ENCODE peak calls at places on chromosomes 5 and 9, in ten cellular contexts. O, X, Z, G, C, R, D, S, H and V are unnamed samples.

GRCh38 chr5:16934669-16935068 is 1.4 kb downstream of the MYO10 start:
- DNase-seq in O (no peak), X (peak; percentile 45), Z (no peak), G (no peak), C (no peak), R (no peak), D (no peak), S (no peak), H (no peak), V (no peak)

GRCh38 chr5:33300209-33300742 is 140.5 kb upstream of the TARS1 start:
- DNase-seq in O (no peak), X (no peak), Z (no peak), G (no peak), C (no peak), R (no peak), D (no peak), S (no peak), H (no peak), V (no peak)

GRCh38 chr5:68898961-68899471 is 194.8 kb upstream of the SLC30A5 start:
- DNase-seq in O (no peak), X (peak; percentile 25), Z (no peak), G (no peak), C (no peak), R (no peak), D (no peak), S (no peak), H (no peak), V (no peak)

GRCh38 chr9:136137321-136138054 is 18.8 kb upstream of the TMEM250 start:
- DNase-seq in O (no peak), X (no peak), Z (peak; percentile 48), G (no peak), C (peak; percentile 63), R (no peak), D (peak; percentile 38), S (no peak), H (no peak), V (no peak)

GRCh38 chr5:173726848-173727557 is 110.6 kb upstream of the BOD1 start:
- DNase-seq in O (no peak), X (no peak), Z (no peak), G (no peak), C (no peak), R (no peak), D (no peak), S (no peak), H (no peak), V (no peak)

GRCh38 chr9:126591083-126591482 is 22.6 kb upstream of the LMX1B start:
- DNase-seq in O (peak; percentile 58), X (peak; percentile 4), Z (no peak), G (no peak), C (no peak), R (no peak), D (no peak), S (no peak), H (no peak), V (no peak)

GRCh38 chr5:151405334-151405872 is 42.0 kb upstream of the SLC36A1 start:
- DNase-seq in O (no peak), X (no peak), Z (no peak), G (no peak), C (no peak), R (no peak), D (no peak), S (no peak), H (no peak), V (no peak)

GRCh38 chr9:38421498-38422211 is 2.6 kb downstream of the IGFBPL1 start:
- DNase-seq in O (no peak), X (no peak), Z (peak; percentile 38), G (no peak), C (no peak), R (no peak), D (no peak), S (no peak), H (no peak), V (no peak)

GRCh38 chr9:95316794-95317118 is 753 bp downstream of the FANCC start:
- DNase-seq in O (peak; percentile 93), X (peak; percentile 50), Z (peak; percentile 59), G (peak; percentile 67), C (peak; percentile 66), R (peak; percentile 47), D (peak; percentile 74), S (no peak), H (no peak), V (peak; percentile 80)

GRCh38 chr9:134631881-134632280 is 9.7 kb upstream of the COL5A1 start:
- DNase-seq in O (no peak), X (no peak), Z (no peak), G (no peak), C (no peak), R (no peak), D (no peak), S (no peak), H (peak; percentile 4), V (no peak)

GRCh38 chr5:126597156-126597555 is 2.1 kb upstream of the ALDH7A1 start:
- DNase-seq in O (peak; percentile 12), X (peak; percentile 91), Z (no peak), G (no peak), C (no peak), R (no peak), D (no peak), S (no peak), H (no peak), V (no peak)

GRCh38 chr5:126605525-126605924 is 4.8 kb downstream of the PHAX start:
- DNase-seq in O (no peak), X (no peak), Z (no peak), G (no peak), C (no peak), R (no peak), D (no peak), S (no peak), H (no peak), V (no peak)

GRCh38 chr5:126599499-126599898 is 1.2 kb upstream of the PHAX start:
- DNase-seq in O (no peak), X (no peak), Z (no peak), G (no peak), C (no peak), R (no peak), D (no peak), S (no peak), H (no peak), V (no peak)

GRCh38 chr5:126603402-126603991 is 2.8 kb downstream of the PHAX start:
- DNase-seq in O (no peak), X (no peak), Z (no peak), G (no peak), C (no peak), R (no peak), D (no peak), S (no peak), H (no peak), V (no peak)

GRCh38 chr5:126600631-126601511 is at the start of gene PHAX:
- DNase-seq in O (peak; percentile 77), X (peak; percentile 76), Z (peak; percentile 79), G (peak; percentile 85), C (peak; percentile 79), R (peak; percentile 79), D (peak; percentile 84), S (no peak), H (peak; percentile 82), V (peak; percentile 86)
- TF ChIP-seq POLR2A in O (peak; percentile 80), X (peak; percentile 40), Z (peak; percentile 49), G (no peak), C (no peak), R (peak; percentile 32), D (no peak), S (no peak), H (peak; percentile 15), V (peak; percentile 46)

DNA sequence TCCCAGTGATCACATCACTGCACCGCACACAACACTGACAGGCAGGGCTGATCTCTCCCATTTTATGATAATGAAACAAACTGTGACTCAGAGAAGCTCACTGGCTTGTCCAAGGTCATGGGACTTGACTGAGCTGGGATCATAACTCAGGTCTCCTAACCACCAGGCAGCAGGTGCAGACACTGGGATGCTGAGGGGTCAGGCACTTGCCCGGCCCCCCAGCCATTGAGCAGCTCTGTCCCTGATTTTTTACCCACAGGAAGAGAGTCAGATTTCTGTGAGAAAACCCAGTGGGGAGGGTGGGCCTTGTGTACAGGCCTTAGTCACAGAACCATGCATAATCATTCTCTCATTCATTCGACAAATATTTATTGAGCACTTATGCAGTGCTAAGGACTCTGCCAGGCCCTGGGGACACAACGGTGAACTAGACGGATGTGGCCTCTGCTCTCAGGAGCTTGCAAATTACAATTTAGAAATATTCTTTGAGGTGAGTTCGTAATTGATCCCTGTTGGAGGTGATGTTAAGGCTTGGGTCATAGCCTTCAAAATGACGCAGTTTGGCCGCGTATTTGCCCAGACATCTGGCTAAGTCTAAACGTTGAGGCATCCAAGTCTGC is 54.5 kb upstream of the TGFBR1 start:
- DNase-seq in O (peak; percentile 21), X (peak; percentile 75), Z (no peak), G (no peak), C (no peak), R (no peak), D (peak; percentile 53), S (no peak), H (no peak), V (no peak)
- H3K27ac ChIP-seq in O (no peak overlapping the region), X (peak overlapping the region; percentile 7), Z (no peak overlapping the region), G (no peak overlapping the region), C (peak overlapping the region; percentile 49), R (no peak overlapping the region), D (peak overlapping the region; percentile 69), S (no peak overlapping the region), H (no peak overlapping the region), V (no peak overlapping the region)

DNA sequence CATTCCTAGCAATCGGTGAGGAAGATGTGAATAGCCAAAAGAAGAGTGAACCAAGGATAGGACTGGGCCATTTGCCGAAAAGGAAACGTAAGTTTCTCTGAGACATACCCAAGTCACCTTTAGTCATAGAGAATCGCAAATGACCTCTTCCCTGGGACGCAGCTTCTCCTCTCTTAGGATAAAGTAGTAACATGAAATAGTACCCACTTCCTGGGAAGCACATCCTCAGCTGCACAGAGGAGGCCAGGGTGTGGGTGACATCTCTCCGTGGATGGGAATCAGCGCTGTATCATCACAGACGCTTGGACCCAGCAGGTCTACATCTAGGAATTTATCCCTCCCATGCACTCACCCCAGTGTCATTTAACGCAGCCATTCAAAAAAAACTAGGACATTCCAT is 120.9 kb upstream of the PHYKPL start:
- DNase-seq in O (no peak), X (no peak), Z (no peak), G (no peak), C (no peak), R (no peak), D (no peak), S (no peak), H (no peak), V (no peak)
- TF ChIP-seq POLR2A in O (no peak), X (no peak), Z (no peak), G (no peak), C (no peak), R (no peak), D (no peak), S (no peak), H (no peak), V (no peak)

DNA sequence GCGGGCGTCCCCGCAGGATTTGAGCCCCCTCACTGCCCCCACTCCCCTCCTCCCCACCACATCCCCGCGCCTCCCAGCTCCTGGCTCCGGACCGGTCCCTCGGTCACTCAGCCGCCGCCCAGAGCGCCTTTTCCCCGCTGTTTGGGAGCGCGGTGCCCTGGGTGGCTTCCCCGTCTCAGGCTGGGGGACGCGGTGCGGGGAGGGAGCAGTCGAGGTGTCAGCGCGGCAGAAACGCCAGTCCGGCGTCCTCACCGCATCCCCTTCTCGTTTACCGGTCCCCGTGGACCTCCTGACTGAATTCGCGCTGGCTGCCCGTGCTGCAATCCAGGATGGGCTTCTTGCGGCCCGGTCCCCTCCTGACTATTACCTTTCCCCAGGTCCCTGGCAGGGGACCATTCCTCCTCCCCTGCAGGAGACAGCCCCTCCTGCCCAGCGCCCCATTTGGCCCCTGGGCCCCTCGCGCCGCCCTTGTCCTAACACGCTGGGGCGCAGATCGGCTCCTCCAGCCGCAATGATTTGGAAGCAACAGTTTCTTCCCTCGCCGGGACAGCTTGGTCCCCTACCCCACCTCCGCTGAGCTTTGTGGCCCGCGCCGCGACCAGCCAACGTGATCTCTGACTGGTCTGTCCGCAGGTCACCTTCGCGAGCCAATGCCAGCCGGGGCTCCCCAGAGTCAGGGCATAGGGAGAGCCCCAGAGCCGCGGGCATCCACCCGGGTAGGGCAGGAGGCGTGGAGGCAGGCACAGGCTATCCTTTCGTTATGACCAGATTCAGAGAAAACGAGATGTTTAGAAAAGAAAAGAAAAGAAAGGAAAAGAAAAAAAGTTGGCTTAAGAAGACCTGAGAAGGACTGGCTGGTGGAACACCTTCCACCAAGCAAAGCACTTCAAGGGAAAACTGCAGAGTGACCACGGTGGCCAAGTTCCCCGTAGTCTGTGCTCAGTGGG is 1.2 kb downstream of the ANKRD33B start:
- DNase-seq in O (no peak), X (no peak), Z (no peak), G (peak; percentile 59), C (no peak), R (no peak), D (no peak), S (no peak), H (no peak), V (no peak)
- H3K27ac ChIP-seq in O (peak overlapping the region; percentile 85), X (peak overlapping the region; percentile 86), Z (no peak overlapping the region), G (peak overlapping the region; percentile 72), C (peak overlapping the region; percentile 86), R (peak overlapping the region; percentile 88), D (no peak overlapping the region), S (peak overlapping the region; percentile 82), H (no peak overlapping the region), V (peak overlapping the region; percentile 73)